ENCODE peak calls at places on chromosomes 13 and 19, in four cellular contexts. E is cardiac muscle cell; Q is foreskin fibroblast; A is stimulated activated CD4-positive, alpha-beta T cell treated with anti-CD3 and anti-CD28 coated beads, Interleukin-1b, Interleukin-23, amount 100 ng/mL, for 24 hours. Z is an unnamed sample.

GRCh38 chr13:110767476-110767875 is 54.0 kb downstream of the ING1 start:
- DNase-seq in E (no peak), A (no peak), Q (no peak), Z (no peak)

GRCh38 chr19:3365447-3366103 is 808 bp upstream of the NFIC start:
- DNase-seq in A (no peak), Q (peak; percentile 64), E (peak; percentile 76), Z (peak; percentile 80)

GRCh38 chr19:36674201-36674600 is 7.6 kb upstream of the ZNF461 start:
- DNase-seq in A (no peak), Q (no peak), E (no peak), Z (no peak)

GRCh38 chr19:35661995-35662340 is 4.3 kb upstream of the UPK1A start:
- DNase-seq in A (no peak), Q (no peak), E (no peak), Z (no peak)

GRCh38 chr19:54638683-54639082 is 8.4 kb downstream of the LILRB1 start:
- DNase-seq in Q (no peak), E (no peak), A (no peak), Z (no peak)

GRCh38 chr19:55493052-55493649 is 4.9 kb downstream of the SSC5D start:
- DNase-seq in E (peak; percentile 62), Q (no peak), A (no peak), Z (peak; percentile 66)

GRCh38 chr13:24362435-24362951 is 53.1 kb downstream of the C1QTNF9 start:
- DNase-seq in Q (no peak), E (no peak), A (no peak), Z (no peak)

GRCh38 chr13:94646904-94647303 is 45.2 kb downstream of the GPR180 start:
- DNase-seq in Q (no peak), E (no peak), A (no peak), Z (no peak)

GRCh38 chr19:50838239-50838638 is 4.9 kb upstream of the KLK15 start:
- DNase-seq in E (peak; percentile 7), Q (no peak), A (no peak), Z (peak; percentile 6)

GRCh38 chr13:87123987-87124784 is 547.0 kb upstream of the SLITRK5 start:
- DNase-seq in E (peak; percentile 95), A (no peak), Q (peak; percentile 60), Z (peak; percentile 100)

GRCh38 chr13:98291658-98292057 is 114.6 kb upstream of the RNF113B start:
- DNase-seq in Q (no peak), E (no peak), A (no peak), Z (no peak)

GRCh38 chr13:27712421-27712820 is 79.9 kb upstream of the GSX1 start:
- DNase-seq in E (peak; percentile 38), A (no peak), Q (no peak), Z (no peak)

GRCh38 chr19:10289167-10289835 is 451 bp upstream of the ICAM5 start:
- DNase-seq in A (no peak), Q (peak; percentile 81), E (peak; percentile 58), Z (peak; percentile 75)

GRCh38 chr19:45450042-45450380 is 17.8 kb upstream of the FOSB start:
- DNase-seq in A (no peak), Q (no peak), E (no peak), Z (no peak)

GRCh38 chr13:52411629-52412028 is 5.7 kb upstream of the THSD1 start:
- DNase-seq in E (no peak), A (no peak), Q (peak; percentile 72), Z (peak; percentile 24)

GRCh38 chr19:39411006-39411831 is 1.2 kb upstream of the PLEKHG2 start:
- DNase-seq in A (no peak), Q (peak; percentile 47), E (peak; percentile 69), Z (no peak)

GRCh38 chr19:46718157-46718933 is 1.4 kb upstream of the PRKD2 start:
- DNase-seq in Q (no peak), A (no peak), E (peak; percentile 41), Z (peak; percentile 20)

GRCh38 chr19:54408627-54409026 is 6.6 kb upstream of the TTYH1 start:
- DNase-seq in E (no peak), A (no peak), Q (no peak), Z (no peak)

GRCh38 chr19:55179570-55180484 is at the start of gene SYT5:
- DNase-seq in E (peak; percentile 42), Q (no peak), A (peak; percentile 57), Z (peak; percentile 67)

GRCh38 chr19:36449059-36449670 is 30.7 kb upstream of the ZFP82 start:
- DNase-seq in A (no peak), Q (no peak), E (no peak), Z (no peak)

GRCh38 chr13:73158851-73159250 is 100.0 kb downstream of the KLF5 start:
- DNase-seq in E (peak; percentile 49), Q (peak; percentile 4), A (no peak), Z (peak; percentile 61)

GRCh38 chr13:48400090-48400694 is 12.7 kb downstream of the LPAR6 start:
- DNase-seq in Q (no peak), A (no peak), E (no peak), Z (no peak)

GRCh38 chr13:73142091-73142490 is 83.3 kb downstream of the KLF5 start:
- DNase-seq in A (no peak), E (peak; percentile 31), Q (no peak), Z (no peak)

GRCh38 chr13:53038993-53039392 is 10.4 kb downstream of the OLFM4 start:
- DNase-seq in E (no peak), Q (no peak), A (no peak), Z (no peak)

GRCh38 chr19:30028118-30028991 is 86.3 kb downstream of the URI1 start:
- DNase-seq in E (no peak), Q (no peak), A (no peak), Z (no peak)

GRCh38 chr13:74771964-74772363 is 637.8 kb upstream of the KLF12 start:
- DNase-seq in E (peak; percentile 77), Q (peak; percentile 83), A (no peak), Z (peak; percentile 73)

GRCh38 chr13:111201304-111201940 is 86.3 kb downstream of the ARHGEF7 start:
- DNase-seq in E (no peak), Q (no peak), A (no peak), Z (no peak)

GRCh38 chr19:19737559-19738332 is 4.8 kb upstream of the ZNF14 start:
- DNase-seq in A (no peak), Q (no peak), E (no peak), Z (no peak)

Z was measured in NCI-H226.